ENCODE peak calls at places on chromosomes 13 and 19, in four cellular contexts. Z, A, J and Q are unnamed samples.

GRCh38 chr19:50477751-50478515 is 1.3 kb upstream of the GARIN5A start:
- DNase-seq in Z (no peak), A (no peak), J (no peak), Q (no peak)

GRCh38 chr13:30845297-30846214 is 60.5 kb upstream of the MEDAG start:
- DNase-seq in Z (no peak), A (no peak), J (no peak), Q (no peak)

GRCh38 chr13:19161308-19161707 is 20.3 kb downstream of the TUBA3C start:
- DNase-seq in Z (no peak), A (no peak), J (no peak), Q (no peak)

GRCh38 chr13:94325660-94326059 is 153.8 kb downstream of the DCT start:
- DNase-seq in Z (no peak), A (no peak), J (no peak), Q (no peak)

GRCh38 chr13:114080739-114081561 is 51.5 kb downstream of the RASA3 start:
- DNase-seq in Z (no peak), A (no peak), J (no peak), Q (no peak)

GRCh38 chr19:56315076-56315828 is 613 bp upstream of the ZSCAN5A start:
- DNase-seq in Z (peak; percentile 84), A (peak; percentile 70), J (peak; percentile 83), Q (peak; percentile 98)

GRCh38 chr13:27599845-27600553 is 20.3 kb downstream of the LNX2 start:
- DNase-seq in Z (no peak), A (no peak), J (no peak), Q (peak; percentile 79)

GRCh38 chr13:107545946-107546502 is 669.3 kb downstream of the LIG4 start:
- DNase-seq in Z (no peak), A (no peak), J (no peak), Q (no peak)

GRCh38 chr19:3466630-3467029 is 13.7 kb downstream of the SMIM24 start:
- DNase-seq in Z (no peak), A (no peak), J (no peak), Q (no peak)

GRCh38 chr19:15264933-15265206 is 32.6 kb upstream of the EPHX3 start:
- DNase-seq in Z (no peak), A (no peak), J (no peak), Q (no peak)

GRCh38 chr13:43694265-43694664 is 92.5 kb downstream of the ENOX1 start:
- DNase-seq in Z (no peak), A (no peak), J (no peak), Q (no peak)

GRCh38 chr19:17294051-17294891 is 9.0 kb downstream of the ABHD8 start:
- DNase-seq in Z (no peak), A (peak; percentile 45), J (no peak), Q (peak; percentile 42)

GRCh38 chr13:58313219-58313618 is 681.7 kb downstream of the PCDH17 start:
- DNase-seq in Z (no peak), A (no peak), J (no peak), Q (no peak)

GRCh38 chr19:38724380-38724854 is 19.9 kb downstream of the CAPN12 start:
- DNase-seq in Z (no peak), A (no peak), J (no peak), Q (no peak)

GRCh38 chr19:373391-374182 is 29.0 kb upstream of the MIER2 start:
- DNase-seq in Z (no peak), A (no peak), J (no peak), Q (no peak)

GRCh38 chr13:33441015-33441414 is 155.5 kb upstream of the STARD13 start:
- DNase-seq in Z (no peak), A (no peak), J (no peak), Q (no peak)

GRCh38 chr13:44622259-44622658 is 46.1 kb upstream of the TSC22D1 start:
- DNase-seq in Z (no peak), A (no peak), J (no peak), Q (no peak)

GRCh38 chr19:23557381-23557780 is 129.6 kb downstream of the ZNF675 start:
- DNase-seq in Z (no peak), A (no peak), J (no peak), Q (no peak)

GRCh38 chr13:23598371-23598770 is 28.2 kb downstream of the TNFRSF19 start:
- DNase-seq in Z (no peak), A (no peak), J (no peak), Q (no peak)

GRCh38 chr19:4279530-4280422 is 710 bp downstream of the SHD start:
- DNase-seq in Z (no peak), A (no peak), J (no peak), Q (no peak)

GRCh38 chr13:41059896-41060722 is 1.2 kb upstream of the WBP4 start:
- DNase-seq in Z (peak; percentile 48), A (peak; percentile 53), J (peak; percentile 69), Q (peak; percentile 73)

GRCh38 chr19:7679771-7680605 is 645 bp upstream of the TRAPPC5 start:
- DNase-seq in Z (no peak), A (no peak), J (no peak), Q (no peak)

GRCh38 chr13:113839536-113840204 is 24.2 kb downstream of the GAS6 start:
- DNase-seq in Z (no peak), A (no peak), J (no peak), Q (no peak)

GRCh38 chr13:31310781-31311180 is 111.0 kb downstream of the B3GLCT start:
- DNase-seq in Z (no peak), A (no peak), J (no peak), Q (no peak)

GRCh38 chr19:2648528-2648937 is 54.0 kb downstream of the GNG7 start:
- DNase-seq in Z (peak; percentile 53), A (peak; percentile 51), J (peak; percentile 46), Q (peak; percentile 88)

GRCh38 chr13:110813646-110814624 is 100.4 kb downstream of the ING1 start:
- DNase-seq in Z (no peak), A (no peak), J (no peak), Q (no peak)

GRCh38 chr13:26538363-26539317 is 18.8 kb upstream of the WASF3 start:
- DNase-seq in Z (no peak), A (no peak), J (no peak), Q (no peak)

GRCh38 chr19:12974301-12975220 is 5.2 kb downstream of the DAND5 start:
- DNase-seq in Z (no peak), A (no peak), J (no peak), Q (peak; percentile 35)

GRCh38 chr19:7385062-7385461 is 36.3 kb downstream of the ARHGEF18 start:
- DNase-seq in Z (no peak), A (no peak), J (no peak), Q (no peak)

GRCh38 chr13:104773775-104774174 is 1707.6 kb upstream of the SLC10A2 start:
- DNase-seq in Z (no peak), A (no peak), J (no peak), Q (peak; percentile 28)

GRCh38 chr19:35140898-35141626 is 2.0 kb upstream of the FXYD7 start:
- DNase-seq in Z (peak; percentile 93), A (peak; percentile 97), J (peak; percentile 89), Q (peak; percentile 100)

GRCh38 chr13:97432232-97432916 is 1.6 kb upstream of the RAP2A start:
- DNase-seq in Z (no peak), A (no peak), J (no peak), Q (peak; percentile 6)